ENCODE peak calls at places on chromosomes 16 and 17, in four cellular contexts. One of them, this sample, is unnamed. For H3K4me1, the result is how much of the 10 kb centered on the place peaks cover.

GRCh38 chr17:73165616-73166404 is 1.0 kb downstream of the SSTR2 start:
- DNase-seq in SK-N-SH: peak
- DNase-seq in effector memory CD4-positive, alpha-beta T cell: no peak
- DNase-seq in CD8-positive, alpha-beta T cell: no peak
- DNase-seq in this sample: no peak

GRCh38 chr17:7060165-7060890 is 16.4 kb upstream of the SLC16A11 start:
- DNase-seq in effector memory CD4-positive, alpha-beta T cell: no peak
- DNase-seq in CD8-positive, alpha-beta T cell: no peak
- DNase-seq in SK-N-SH: no peak
- DNase-seq in this sample: no peak

GRCh38 chr17:49471089-49471683 is 23.9 kb upstream of the NGFR start:
- DNase-seq in effector memory CD4-positive, alpha-beta T cell: no peak
- DNase-seq in SK-N-SH: peak
- DNase-seq in CD8-positive, alpha-beta T cell: no peak
- DNase-seq in this sample: no peak

GRCh38 chr17:17849147-17849820 is 12.5 kb upstream of the SREBF1 start:
- DNase-seq in SK-N-SH: no peak
- DNase-seq in effector memory CD4-positive, alpha-beta T cell: peak
- DNase-seq in CD8-positive, alpha-beta T cell: peak
- DNase-seq in this sample: no peak

GRCh38 chr16:17002557-17002956 is 468.2 kb downstream of the XYLT1 start:
- DNase-seq in effector memory CD4-positive, alpha-beta T cell: no peak
- DNase-seq in CD8-positive, alpha-beta T cell: no peak
- DNase-seq in SK-N-SH: no peak
- DNase-seq in this sample: no peak

GRCh38 chr17:29131814-29132682 is 48.1 kb downstream of the MYO18A start:
- DNase-seq in effector memory CD4-positive, alpha-beta T cell: no peak
- DNase-seq in SK-N-SH: peak
- DNase-seq in CD8-positive, alpha-beta T cell: no peak
- DNase-seq in this sample: no peak

GRCh38 chr16:83344014-83344413 is 463.8 kb upstream of the HSBP1 start:
- DNase-seq in CD8-positive, alpha-beta T cell: no peak
- DNase-seq in SK-N-SH: no peak
- DNase-seq in effector memory CD4-positive, alpha-beta T cell: no peak
- DNase-seq in this sample: no peak

GRCh38 chr16:70694517-70695218 is 8.8 kb upstream of the MTSS2 start:
- DNase-seq in SK-N-SH: peak
- DNase-seq in CD8-positive, alpha-beta T cell: no peak
- DNase-seq in effector memory CD4-positive, alpha-beta T cell: no peak
- DNase-seq in this sample: no peak

GRCh38 chr17:58783380-58783779 is 27.7 kb downstream of the PPM1E start:
- DNase-seq in effector memory CD4-positive, alpha-beta T cell: no peak
- DNase-seq in SK-N-SH: no peak
- DNase-seq in CD8-positive, alpha-beta T cell: no peak
- DNase-seq in this sample: no peak

GRCh38 chr17:64306850-64307463 is 43.9 kb upstream of the TEX2 start:
- DNase-seq in effector memory CD4-positive, alpha-beta T cell: peak
- DNase-seq in CD8-positive, alpha-beta T cell: peak
- DNase-seq in SK-N-SH: peak
- DNase-seq in this sample: peak

GRCh38 chr16:48559462-48560211 is 50.3 kb downstream of the N4BP1 start:
- DNase-seq in CD8-positive, alpha-beta T cell: no peak
- DNase-seq in SK-N-SH: no peak
- DNase-seq in effector memory CD4-positive, alpha-beta T cell: no peak
- DNase-seq in this sample: peak

GRCh38 chr16:87661561-87661960 is 59.3 kb downstream of the JPH3 start:
- DNase-seq in SK-N-SH: no peak
- DNase-seq in CD8-positive, alpha-beta T cell: peak
- DNase-seq in effector memory CD4-positive, alpha-beta T cell: no peak
- DNase-seq in this sample: peak

GRCh38 chr17:45170280-45170975 is 8.8 kb downstream of the HEXIM2 start:
- DNase-seq in effector memory CD4-positive, alpha-beta T cell: no peak
- DNase-seq in CD8-positive, alpha-beta T cell: no peak
- DNase-seq in SK-N-SH: no peak
- DNase-seq in this sample: no peak

GRCh38 chr17:15268465-15268864 is 3.3 kb upstream of the PMP22 start:
- DNase-seq in effector memory CD4-positive, alpha-beta T cell: no peak
- DNase-seq in SK-N-SH: no peak
- DNase-seq in CD8-positive, alpha-beta T cell: no peak
- DNase-seq in this sample: no peak
- H3K27ac ChIP-seq in effector memory CD4-positive, alpha-beta T cell: no peak
- H3K27ac ChIP-seq in SK-N-SH: no peak
- H3K27ac ChIP-seq in CD8-positive, alpha-beta T cell: no peak
- H3K27ac ChIP-seq in this sample: no peak

GRCh38 chr17:539766-540165 is 174.9 kb downstream of the VPS53 start:
- DNase-seq in SK-N-SH: no peak
- DNase-seq in effector memory CD4-positive, alpha-beta T cell: no peak
- DNase-seq in CD8-positive, alpha-beta T cell: no peak
- DNase-seq in this sample: no peak
- H3K4me1 ChIP-seq in SK-N-SH: under half
- H3K4me1 ChIP-seq in effector memory CD4-positive, alpha-beta T cell: under half
- H3K4me1 ChIP-seq in CD8-positive, alpha-beta T cell: under half
- H3K4me1 ChIP-seq in this sample: under half

GRCh38 chr16:81442909-81443687 is 1.5 kb upstream of the CMIP start:
- DNase-seq in effector memory CD4-positive, alpha-beta T cell: no peak
- DNase-seq in SK-N-SH: no peak
- DNase-seq in CD8-positive, alpha-beta T cell: no peak
- DNase-seq in this sample: no peak
- H3K27ac ChIP-seq in effector memory CD4-positive, alpha-beta T cell: no peak
- H3K27ac ChIP-seq in SK-N-SH: no peak
- H3K27ac ChIP-seq in CD8-positive, alpha-beta T cell: peak
- H3K27ac ChIP-seq in this sample: no peak

DNA sequence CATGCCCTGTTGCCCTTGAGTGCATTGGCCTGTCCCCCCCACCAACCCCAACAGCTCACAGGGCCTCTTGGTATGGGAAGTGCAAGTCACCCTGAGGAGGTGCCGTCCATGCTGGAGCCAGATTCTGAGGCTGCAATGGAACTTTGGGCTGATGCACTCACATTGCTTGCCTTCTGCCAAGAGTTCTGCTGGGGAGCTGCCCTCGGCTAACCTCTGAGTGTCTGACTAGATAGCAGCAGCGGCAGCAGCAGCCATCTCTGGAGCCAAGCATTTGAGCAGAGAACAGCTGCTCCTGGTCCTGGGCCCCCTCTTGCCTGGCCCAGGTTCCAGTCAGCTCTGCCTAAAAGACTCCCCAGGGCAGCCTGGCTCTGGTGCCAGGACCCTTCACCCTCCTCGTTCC is 61.5 kb downstream of the GNAO1 start:
- DNase-seq in CD8-positive, alpha-beta T cell: no peak
- DNase-seq in SK-N-SH: no peak
- DNase-seq in effector memory CD4-positive, alpha-beta T cell: no peak
- DNase-seq in this sample: no peak
- H3K4me1 ChIP-seq in CD8-positive, alpha-beta T cell: under half
- H3K4me1 ChIP-seq in SK-N-SH: under half
- H3K4me1 ChIP-seq in effector memory CD4-positive, alpha-beta T cell: under half
- H3K4me1 ChIP-seq in this sample: under half

GRCh38 chr17:78038748-78039288 is 80.3 kb downstream of the TNRC6C start:
- DNase-seq in SK-N-SH: no peak
- DNase-seq in effector memory CD4-positive, alpha-beta T cell: no peak
- DNase-seq in CD8-positive, alpha-beta T cell: no peak
- DNase-seq in this sample: no peak
- H3K27ac ChIP-seq in SK-N-SH: no peak
- H3K27ac ChIP-seq in effector memory CD4-positive, alpha-beta T cell: no peak
- H3K27ac ChIP-seq in CD8-positive, alpha-beta T cell: no peak
- H3K27ac ChIP-seq in this sample: no peak

GRCh38 chr16:68370921-68371651 is 60.3 kb downstream of the PRMT7 start:
- DNase-seq in effector memory CD4-positive, alpha-beta T cell: no peak
- DNase-seq in SK-N-SH: no peak
- DNase-seq in CD8-positive, alpha-beta T cell: peak
- DNase-seq in this sample: no peak
- H3K4me1 ChIP-seq in effector memory CD4-positive, alpha-beta T cell: under half
- H3K4me1 ChIP-seq in SK-N-SH: under half
- H3K4me1 ChIP-seq in CD8-positive, alpha-beta T cell: half or more
- H3K4me1 ChIP-seq in this sample: under half

GRCh38 chr17:15660077-15660476 is 24.0 kb downstream of the TRIM16 start:
- DNase-seq in effector memory CD4-positive, alpha-beta T cell: no peak
- DNase-seq in CD8-positive, alpha-beta T cell: no peak
- DNase-seq in SK-N-SH: no peak
- DNase-seq in this sample: no peak
- H3K27ac ChIP-seq in effector memory CD4-positive, alpha-beta T cell: no peak
- H3K27ac ChIP-seq in CD8-positive, alpha-beta T cell: no peak
- H3K27ac ChIP-seq in SK-N-SH: no peak
- H3K27ac ChIP-seq in this sample: no peak

DNA sequence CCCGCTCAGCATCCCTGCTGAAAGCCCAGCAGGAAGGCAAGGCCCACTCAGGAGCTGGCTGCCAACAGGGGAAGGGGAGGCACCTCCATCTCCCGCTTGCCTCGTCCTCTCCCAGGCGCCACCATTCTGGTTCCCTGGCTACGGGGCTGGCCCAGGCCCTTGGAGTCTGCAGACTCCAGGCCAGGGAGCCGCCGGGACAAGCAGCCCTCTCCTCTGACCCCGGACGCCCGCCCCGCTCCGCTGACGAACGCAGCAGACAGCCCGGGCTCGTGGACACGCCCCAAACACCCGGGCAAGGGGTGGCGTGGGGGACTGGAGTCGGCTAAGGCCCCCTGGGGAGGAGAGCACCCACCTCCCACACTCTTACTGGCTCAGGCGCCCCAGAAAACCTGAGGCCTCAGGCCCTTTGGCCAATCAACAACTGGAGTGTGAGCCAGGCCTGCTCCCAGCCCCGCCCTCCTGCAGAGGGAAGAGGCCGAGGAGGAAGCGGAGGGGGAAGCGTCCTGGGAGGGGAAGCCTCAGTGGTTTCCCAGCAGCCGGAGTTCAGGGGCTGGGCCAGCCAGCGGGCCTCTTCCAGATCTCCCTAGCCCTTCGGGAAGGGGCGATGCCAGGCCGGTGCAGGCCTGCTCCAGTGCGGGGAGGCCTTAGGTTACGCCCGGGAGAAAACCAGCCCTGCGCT is 4.2 kb downstream of the MNT start:
- DNase-seq in effector memory CD4-positive, alpha-beta T cell: peak
- DNase-seq in SK-N-SH: peak
- DNase-seq in CD8-positive, alpha-beta T cell: no peak
- DNase-seq in this sample: peak
- H3K4me1 ChIP-seq in effector memory CD4-positive, alpha-beta T cell: half or more
- H3K4me1 ChIP-seq in SK-N-SH: under half
- H3K4me1 ChIP-seq in CD8-positive, alpha-beta T cell: half or more
- H3K4me1 ChIP-seq in this sample: under half